ENCODE peak calls at places on chromosomes 13 and 19, in ten cellular contexts. X is psoas muscle, V is A673, E is A549, Z is body of pancreas, M is transverse colon, J is IMR-90, I is spleen, U is uterus, F is heart left ventricle. W is an unnamed sample. For H3K4me1, the result is how much of the 10 kb centered on the place peaks cover.

GRCh38 chr13:112074139-112074710 is 7.3 kb downstream of the SOX1 start:
- DNase-seq in X (no peak), V (no peak), E (no peak), Z (no peak), M (no peak), J (no peak), I (no peak), U (no peak), F (no peak), W (no peak)

GRCh38 chr13:109156181-109156935 is 526.9 kb downstream of the MYO16 start:
- DNase-seq in X (no peak), V (peak), E (peak), Z (no peak), M (no peak), J (peak), I (no peak), U (no peak), F (no peak), W (no peak)

GRCh38 chr19:43777163-43777700 is 3.5 kb downstream of the KCNN4 start:
- DNase-seq in X (no peak), V (peak), E (no peak), Z (peak), M (no peak), J (peak), I (peak), U (no peak), F (peak), W (peak)

GRCh38 chr19:4581381-4582111 is 22.1 kb upstream of the SEMA6B start:
- DNase-seq in X (no peak), V (peak), E (no peak), Z (no peak), M (no peak), J (no peak), I (no peak), U (no peak), F (no peak), W (no peak)

GRCh38 chr19:8363803-8364771 is at the start of gene ANGPTL4:
- DNase-seq in X (peak), V (peak), E (peak), Z (peak), M (peak), J (peak), I (peak), U (peak), F (peak), W (peak)

GRCh38 chr19:35216026-35216832 is 12.3 kb downstream of the FAM187B start:
- DNase-seq in X (no peak), V (no peak), E (no peak), Z (no peak), M (no peak), J (no peak), I (peak), U (no peak), F (no peak), W (no peak)

GRCh38 chr13:50829896-50830295 is 13.6 kb downstream of the DLEU7 start:
- DNase-seq in X (no peak), V (no peak), E (no peak), Z (no peak), M (no peak), J (no peak), I (no peak), U (no peak), F (no peak), W (no peak)

GRCh38 chr13:90445179-90445578 is 902.3 kb upstream of the MIR17HG start:
- DNase-seq in X (no peak), V (peak), E (peak), Z (peak), M (no peak), J (peak), I (no peak), U (no peak), F (no peak), W (no peak)

GRCh38 chr13:44758595-44759221 is 182.6 kb upstream of the TSC22D1 start:
- DNase-seq in X (no peak), V (peak), E (peak), Z (peak), M (peak), J (peak), I (no peak), U (no peak), F (no peak), W (no peak)

GRCh38 chr19:51660975-51661600 is 14.5 kb upstream of the SIGLEC14 start:
- DNase-seq in X (peak), V (peak), E (peak), Z (peak), M (peak), J (peak), I (peak), U (peak), F (peak), W (peak)

GRCh38 chr13:30615851-30616311 is 1.8 kb upstream of the USPL1 start:
- DNase-seq in X (no peak), V (peak), E (no peak), Z (no peak), M (no peak), J (peak), I (no peak), U (no peak), F (no peak), W (no peak)

GRCh38 chr13:76955236-76955635 is 6.9 kb downstream of the ACOD1 start:
- DNase-seq in X (no peak), V (no peak), E (no peak), Z (no peak), M (no peak), J (no peak), I (no peak), U (no peak), F (no peak), W (no peak)

GRCh38 chr19:35851213-35852028 is 883 bp downstream of the NPHS1 start:
- DNase-seq in X (no peak), V (no peak), E (no peak), Z (peak), M (no peak), J (no peak), I (no peak), U (no peak), F (no peak), W (no peak)

GRCh38 chr13:33323766-33324525 is 38.4 kb upstream of the STARD13 start:
- DNase-seq in X (no peak), V (no peak), E (no peak), Z (no peak), M (no peak), J (peak), I (no peak), U (no peak), F (no peak), W (no peak)

GRCh38 chr13:42876270-42876714 is 94.9 kb downstream of the FAM216B start:
- DNase-seq in X (no peak), V (no peak), E (no peak), Z (no peak), M (no peak), J (no peak), I (no peak), U (no peak), F (no peak), W (no peak)

GRCh38 chr13:53311561-53311960 is 282.9 kb downstream of the OLFM4 start:
- DNase-seq in X (no peak), V (peak), E (no peak), Z (no peak), M (no peak), J (no peak), I (no peak), U (no peak), F (no peak), W (no peak)

GRCh38 chr13:113821847-113822246 is 42.0 kb downstream of the GAS6 start:
- DNase-seq in X (no peak), V (no peak), E (no peak), Z (no peak), M (no peak), J (no peak), I (no peak), U (peak), F (no peak), W (no peak)

GRCh38 chr19:29678484-29679106 is 13.3 kb downstream of the PLEKHF1 start:
- DNase-seq in X (peak), V (no peak), E (no peak), Z (peak), M (peak), J (no peak), I (peak), U (peak), F (peak), W (no peak)

GRCh38 chr19:29676586-29676985 is 11.3 kb downstream of the PLEKHF1 start:
- DNase-seq in X (peak), V (no peak), E (no peak), Z (no peak), M (no peak), J (no peak), I (peak), U (no peak), F (peak), W (no peak)

GRCh38 chr19:29675650-29676186 is 10.5 kb downstream of the PLEKHF1 start:
- DNase-seq in X (no peak), V (no peak), E (no peak), Z (no peak), M (no peak), J (no peak), I (peak), U (no peak), F (no peak), W (no peak)

GRCh38 chr19:29675120-29675649 is 9.9 kb downstream of the PLEKHF1 start:
- DNase-seq in X (no peak), V (no peak), E (no peak), Z (no peak), M (no peak), J (no peak), I (peak), U (no peak), F (no peak), W (no peak)

DNA sequence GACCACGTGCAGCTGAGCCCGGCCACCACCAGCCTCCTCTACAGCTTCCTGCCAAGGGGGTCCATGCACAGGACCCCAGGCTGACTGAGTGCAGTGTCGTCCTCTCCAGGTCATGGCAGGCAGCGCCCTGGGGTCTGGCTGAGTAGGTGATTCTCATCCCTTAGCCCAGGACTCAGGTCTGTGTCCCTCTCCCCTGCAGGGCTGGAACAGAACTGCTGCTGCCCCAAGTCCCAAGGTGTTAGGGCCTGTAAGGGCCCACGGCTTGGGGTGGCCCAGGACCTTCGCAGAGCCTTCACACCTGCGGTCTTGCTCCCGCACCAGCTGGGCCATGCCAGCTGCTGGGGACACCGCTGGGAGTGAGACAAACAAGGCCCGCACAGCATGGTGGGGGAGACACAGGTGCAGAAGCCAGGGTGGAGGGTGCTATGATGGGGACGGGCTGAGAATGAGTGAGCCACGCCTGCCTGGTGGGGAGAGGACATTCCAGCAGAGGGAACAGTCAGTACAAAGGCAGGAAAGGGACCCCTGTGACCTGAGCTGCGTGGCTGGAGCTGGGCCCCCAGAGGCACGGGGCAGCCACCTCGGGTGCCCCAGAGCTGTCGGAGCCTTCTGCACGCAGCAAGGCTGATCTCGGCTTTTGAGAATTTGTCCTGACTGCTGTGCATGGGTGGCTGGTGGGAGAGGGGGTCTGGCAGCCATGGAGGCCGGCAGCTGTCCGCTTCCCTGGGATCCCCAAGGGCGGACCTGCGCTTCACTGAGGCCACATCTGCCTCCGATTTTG is 11.9 kb downstream of the PLEKHF1 start:
- DNase-seq in X (no peak), V (no peak), E (no peak), Z (no peak), M (no peak), J (no peak), I (peak), U (no peak), F (no peak), W (no peak)
- H3K27ac ChIP-seq in X (peak), V (no peak), E (no peak), Z (no peak), M (no peak), J (no peak), I (peak), U (peak), F (peak), W (peak)

DNA sequence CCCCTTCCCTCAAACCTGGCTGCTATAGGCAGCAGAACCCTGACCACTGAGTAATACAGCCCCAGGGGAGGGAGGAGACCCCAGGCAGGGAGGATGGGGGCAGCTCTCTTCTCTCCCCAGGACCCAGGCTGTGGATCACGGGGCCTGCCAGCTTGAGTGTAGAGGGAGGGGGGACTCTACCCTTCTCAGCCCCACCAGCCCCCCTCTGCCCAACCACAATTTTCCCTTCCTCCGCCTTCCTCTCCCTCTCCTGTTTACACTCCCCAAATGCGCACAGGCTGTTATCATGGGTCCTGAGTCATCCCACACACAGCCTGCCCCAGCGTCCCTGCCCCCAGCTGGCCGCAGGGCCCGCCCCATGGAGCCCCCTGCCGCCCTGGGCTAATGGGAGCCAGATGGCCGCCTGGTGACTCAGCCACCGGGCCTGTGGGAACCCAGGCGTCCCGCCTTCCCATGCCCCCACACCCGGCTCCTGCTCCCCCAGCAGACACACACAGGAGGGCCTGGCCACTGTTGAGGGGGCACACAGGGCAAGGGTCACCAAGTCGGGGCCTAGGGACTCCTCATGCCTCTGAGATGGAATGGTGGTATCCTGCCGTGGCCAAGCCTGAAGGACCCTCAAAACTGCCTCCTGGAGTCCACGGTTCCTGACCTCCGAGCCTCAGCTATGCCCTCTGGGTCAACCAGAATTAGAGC is 13.6 kb downstream of the CCDC97 start:
- DNase-seq in X (peak), V (peak), E (peak), Z (peak), M (peak), J (peak), I (no peak), U (peak), F (peak), W (no peak)
- H3K4me1 ChIP-seq in X (half or more), V (under half), E (half or more), Z (under half), M (half or more), J (half or more), I (half or more), U (under half), F (half or more), W (under half)

GRCh38 chr19:10226376-10227214 is 4.5 kb downstream of the S1PR2 start:
- DNase-seq in X (peak), V (no peak), E (no peak), Z (peak), M (peak), J (peak), I (no peak), U (peak), F (peak), W (no peak)
- H3K27ac ChIP-seq in X (no peak), V (no peak), E (no peak), Z (peak), M (peak), J (peak), I (peak), U (peak), F (peak), W (no peak)

GRCh38 chr13:40660692-40661091 is 5.7 kb downstream of the FOXO1 start:
- DNase-seq in X (no peak), V (no peak), E (no peak), Z (no peak), M (no peak), J (no peak), I (no peak), U (no peak), F (no peak), W (no peak)
- H3K4me1 ChIP-seq in X (half or more), V (under half), E (under half), Z (half or more), M (half or more), J (under half), I (half or more), U (under half), F (half or more), W (under half)

W was measured in naive thymus-derived CD4-positive, alpha-beta T cell.